ENCODE peak calls at places on chromosome 1, in seven cellular contexts. H is H1, Q is HCT116, D is SK-N-SH, I is K562, Z is HepG2, T is GM12878. M is an unnamed sample.

GRCh38 chr1:157025321-157025720 is 20.2 kb downstream of the ARHGEF11 start:
- DNase-seq in H (no peak), Q (no peak), D (no peak), I (no peak), Z (no peak), T (no peak), M (no peak)

GRCh38 chr1:162035241-162035640 is 11.6 kb upstream of the OLFML2B start:
- DNase-seq in H (no peak), Q (no peak), D (no peak), I (no peak), Z (peak), T (no peak), M (no peak)

GRCh38 chr1:23779826-23780371 is 1.7 kb downstream of the PITHD1 start:
- DNase-seq in H (no peak), Q (no peak), D (no peak), I (peak), Z (no peak), T (no peak), M (no peak)

GRCh38 chr1:63914241-63914640 is 140.4 kb downstream of the ROR1 start:
- DNase-seq in H (no peak), Q (no peak), D (no peak), I (no peak), Z (no peak), T (no peak), M (no peak)

GRCh38 chr1:167128261-167129227 is 34.7 kb downstream of the STYXL2 start:
- DNase-seq in H (peak), Q (no peak), D (no peak), I (no peak), Z (no peak), T (no peak), M (peak)

GRCh38 chr1:25619101-25619890 is 2.7 kb downstream of the MAN1C1 start:
- DNase-seq in H (peak), Q (no peak), D (peak), I (peak), Z (no peak), T (no peak), M (no peak)

GRCh38 chr1:220761688-220762427 is 13.7 kb downstream of the MTARC2 start:
- DNase-seq in H (no peak), Q (no peak), D (no peak), I (no peak), Z (peak), T (no peak), M (no peak)

GRCh38 chr1:50368179-50369007 is 54.9 kb downstream of the DMRTA2 start:
- DNase-seq in H (peak), Q (peak), D (peak), I (peak), Z (peak), T (no peak), M (peak)

GRCh38 chr1:165375623-165376022 is 19.1 kb upstream of the LMX1A start:
- DNase-seq in H (no peak), Q (no peak), D (no peak), I (no peak), Z (no peak), T (no peak), M (no peak)

GRCh38 chr1:59296358-59297256 is at the start of gene FGGY:
- DNase-seq in H (peak), Q (peak), D (peak), I (peak), Z (peak), T (peak), M (peak)

GRCh38 chr1:20185834-20186782 is at the start of the genes PLA2G2C and UBXN10:
- DNase-seq in H (peak), Q (no peak), D (peak), I (peak), Z (peak), T (no peak), M (no peak)

GRCh38 chr1:156100205-156100995 is 14.1 kb upstream of the LMNA start:
- DNase-seq in H (no peak), Q (no peak), D (peak), I (no peak), Z (no peak), T (no peak), M (peak)

GRCh38 chr1:231279683-231280082 is 38.7 kb downstream of the GNPAT start:
- DNase-seq in H (no peak), Q (no peak), D (no peak), I (no peak), Z (no peak), T (no peak), M (no peak)

GRCh38 chr1:7683521-7683920 is 87.6 kb upstream of the VAMP3 start:
- DNase-seq in H (no peak), Q (no peak), D (no peak), I (no peak), Z (no peak), T (no peak), M (no peak)

GRCh38 chr1:9058465-9058864 is 11.0 kb downstream of the SLC2A5 start:
- DNase-seq in H (no peak), Q (no peak), D (no peak), I (no peak), Z (peak), T (no peak), M (peak)

GRCh38 chr1:203325004-203325417 is 19.7 kb downstream of the BTG2 start:
- DNase-seq in H (peak), Q (no peak), D (no peak), I (no peak), Z (no peak), T (peak), M (no peak)

GRCh38 chr1:110671323-110671722 is 3.4 kb downstream of the KCNA3 start:
- DNase-seq in H (no peak), Q (no peak), D (no peak), I (no peak), Z (no peak), T (no peak), M (no peak)

GRCh38 chr1:8439015-8439702 is 121.2 kb downstream of the SLC45A1 start:
- DNase-seq in H (peak), Q (no peak), D (peak), I (peak), Z (peak), T (no peak), M (no peak)

GRCh38 chr1:241548008-241548407 is 15.8 kb downstream of the KMO start:
- DNase-seq in H (no peak), Q (no peak), D (no peak), I (no peak), Z (no peak), T (no peak), M (no peak)

GRCh38 chr1:33396188-33397124 is 34.4 kb downstream of the PHC2 start:
- DNase-seq in H (no peak), Q (no peak), D (no peak), I (peak), Z (no peak), T (no peak), M (no peak)

GRCh38 chr1:179143332-179143731 is 61.5 kb downstream of the TOR3A start:
- DNase-seq in H (no peak), Q (peak), D (no peak), I (no peak), Z (no peak), T (no peak), M (peak)

GRCh38 chr1:116886532-116886931 is 23.2 kb upstream of the PTGFRN start:
- DNase-seq in H (no peak), Q (no peak), D (no peak), I (no peak), Z (no peak), T (no peak), M (no peak)

GRCh38 chr1:19596065-19596718 is 47.9 kb upstream of the NBL1 start:
- DNase-seq in H (no peak), Q (no peak), D (peak), I (peak), Z (no peak), T (no peak), M (no peak)

GRCh38 chr1:243470492-243470891 is 214.7 kb downstream of the SDCCAG8 start:
- DNase-seq in H (no peak), Q (no peak), D (no peak), I (no peak), Z (no peak), T (no peak), M (no peak)

GRCh38 chr1:175976865-175977642 is 230.0 kb downstream of the COP1 start:
- DNase-seq in H (no peak), Q (no peak), D (no peak), I (no peak), Z (no peak), T (no peak), M (no peak)

GRCh38 chr1:42239555-42239954 is 75.0 kb upstream of the GUCA2A start:
- DNase-seq in H (no peak), Q (no peak), D (no peak), I (no peak), Z (no peak), T (no peak), M (no peak)

GRCh38 chr1:28273216-28273860 is 14.0 kb downstream of the SESN2 start:
- DNase-seq in H (no peak), Q (no peak), D (no peak), I (no peak), Z (no peak), T (no peak), M (no peak)

GRCh38 chr1:15667362-15667761 is 16.8 kb upstream of the PLEKHM2 start:
- DNase-seq in H (no peak), Q (no peak), D (no peak), I (no peak), Z (no peak), T (no peak), M (no peak)

GRCh38 chr1:65178235-65178634 is 30.2 kb downstream of the AK4 start:
- DNase-seq in H (no peak), Q (no peak), D (no peak), I (peak), Z (no peak), T (no peak), M (peak)

GRCh38 chr1:65180977-65181376 is 33.0 kb downstream of the AK4 start:
- DNase-seq in H (no peak), Q (no peak), D (no peak), I (peak), Z (no peak), T (no peak), M (no peak)

GRCh38 chr1:65179148-65179547 is 31.1 kb downstream of the AK4 start:
- DNase-seq in H (no peak), Q (no peak), D (no peak), I (no peak), Z (no peak), T (no peak), M (no peak)

GRCh38 chr1:65177457-65177856 is 29.5 kb downstream of the AK4 start:
- DNase-seq in H (no peak), Q (peak), D (no peak), I (no peak), Z (no peak), T (no peak), M (no peak)

GRCh38 chr1:65182658-65183268 is 34.8 kb downstream of the AK4 start:
- DNase-seq in H (no peak), Q (no peak), D (no peak), I (no peak), Z (no peak), T (no peak), M (no peak)
- TF ChIP-seq JUND in H (no peak), Q (no peak), D (no peak), I (no peak), Z (no peak), T (no peak), M (no peak)

DNA sequence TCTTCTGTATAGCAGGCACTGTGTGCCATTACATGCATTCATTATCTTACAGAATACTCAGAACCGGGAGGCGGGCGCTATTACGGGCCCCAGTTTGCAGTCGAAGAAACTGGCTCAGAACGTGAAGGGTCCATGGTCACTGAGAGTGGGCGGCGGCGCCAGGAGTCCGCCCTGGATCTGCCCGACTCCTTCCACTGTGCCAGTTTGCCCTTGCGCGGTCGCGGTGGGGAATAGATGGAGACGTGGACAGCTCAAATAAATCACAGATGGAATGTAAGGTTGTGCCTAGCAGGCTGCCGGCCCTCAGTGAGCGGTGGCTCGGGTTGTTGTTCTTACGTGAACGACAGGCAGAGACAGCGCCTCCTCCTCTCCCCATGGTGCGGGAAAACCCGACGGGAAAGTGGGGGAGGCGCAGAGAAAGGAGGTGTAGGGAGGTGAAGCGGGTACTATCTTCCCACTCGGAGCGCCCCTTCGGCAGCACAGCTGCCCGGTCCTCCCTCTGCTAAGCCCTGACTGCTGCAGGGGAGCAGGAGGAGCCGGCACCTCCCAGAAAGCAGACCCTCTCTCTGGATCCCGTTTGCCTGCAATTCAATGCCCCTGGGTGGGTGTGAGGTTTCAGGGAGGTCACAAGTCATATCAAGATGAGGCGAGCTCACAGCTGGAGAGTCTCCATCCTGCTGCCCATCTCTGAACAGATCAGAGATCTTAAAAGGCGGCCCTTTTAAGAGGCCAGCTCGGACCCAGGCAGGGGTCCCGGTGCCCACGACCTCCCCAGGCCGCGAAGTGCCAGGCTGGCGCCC is 1.1 kb downstream of the COL9A2 start:
- DNase-seq in H (peak), Q (no peak), D (peak), I (peak), Z (no peak), T (no peak), M (no peak)
- TF ChIP-seq JUND in H (no peak), Q (no peak), D (no peak), I (no peak), Z (no peak), T (no peak), M (no peak)

DNA sequence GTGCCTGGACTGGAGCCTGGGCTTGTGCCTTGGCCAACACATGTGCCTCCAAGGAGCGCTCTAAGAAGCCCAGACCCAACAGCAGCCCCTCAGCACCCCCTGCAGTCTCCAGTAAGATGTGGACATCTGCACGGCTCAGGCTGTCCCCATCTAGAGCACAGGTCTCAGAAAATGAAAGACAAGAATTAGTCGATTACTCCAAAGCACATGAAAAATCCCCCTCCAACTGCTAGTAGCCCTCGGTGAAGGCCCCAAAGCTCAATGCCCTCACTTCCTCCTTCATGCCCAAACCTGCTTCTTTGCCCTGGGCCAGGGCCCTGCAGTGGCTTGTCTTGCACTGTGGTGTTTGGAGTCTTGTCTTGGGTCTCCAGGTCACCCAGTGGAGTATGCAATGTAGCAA is 21.9 kb upstream of the ERO1B start:
- DNase-seq in H (no peak), Q (no peak), D (no peak), I (peak), Z (no peak), T (peak), M (peak)
- TF ChIP-seq JUND in H (no peak), Q (no peak), D (no peak), I (no peak), Z (no peak), T (no peak), M (no peak)

GRCh38 chr1:53605181-53605580 is 133.8 kb downstream of the GLIS1 start:
- DNase-seq in H (no peak), Q (no peak), D (no peak), I (no peak), Z (no peak), T (no peak), M (no peak)
- TF ChIP-seq JUND in H (no peak), Q (no peak), D (no peak), I (no peak), Z (no peak), T (no peak), M (no peak)

GRCh38 chr1:35442737-35443136 is 114.5 kb downstream of the KIAA0319L start:
- DNase-seq in H (no peak), Q (no peak), D (no peak), I (no peak), Z (no peak), T (no peak), M (no peak)
- TF ChIP-seq JUND in H (no peak), Q (no peak), D (no peak), I (no peak), Z (no peak), T (no peak), M (no peak)